ENCODE peak calls at places on chromosomes 16 and 17, in six cellular contexts. One of them, this sample, is unnamed.
A peak's percentile ranks its signal among the peaks of the same experiment; 100 is the strongest.

GRCh38 chr17:15490634-15491261 is 23.3 kb upstream of the CDRT4 start:
- DNase-seq in SK-N-SH: no peak
- DNase-seq in GM12878: no peak
- DNase-seq in HepG2: no peak
- DNase-seq in H1: peak; percentile 60
- DNase-seq in K562: peak; percentile 82
- DNase-seq in this sample: no peak

GRCh38 chr16:30095166-30096078 is 591 bp downstream of the YPEL3 start:
- DNase-seq in SK-N-SH: no peak
- DNase-seq in GM12878: no peak
- DNase-seq in HepG2: no peak
- DNase-seq in H1: no peak
- DNase-seq in K562: no peak
- DNase-seq in this sample: no peak

GRCh38 chr16:81237282-81237681 is 1.2 kb upstream of the BCO1 start:
- DNase-seq in SK-N-SH: no peak
- DNase-seq in GM12878: no peak
- DNase-seq in HepG2: no peak
- DNase-seq in H1: no peak
- DNase-seq in K562: no peak
- DNase-seq in this sample: no peak

GRCh38 chr16:5323284-5323683 is 225.7 kb upstream of the EEF2KMT start:
- DNase-seq in SK-N-SH: no peak
- DNase-seq in GM12878: no peak
- DNase-seq in HepG2: no peak
- DNase-seq in H1: peak; percentile 53
- DNase-seq in K562: no peak
- DNase-seq in this sample: no peak

GRCh38 chr17:79485991-79486390 is 124.9 kb downstream of the RBFOX3 start:
- DNase-seq in SK-N-SH: no peak
- DNase-seq in GM12878: no peak
- DNase-seq in HepG2: no peak
- DNase-seq in H1: no peak
- DNase-seq in K562: no peak
- DNase-seq in this sample: no peak

GRCh38 chr16:13560151-13560550 is 359.8 kb upstream of the ERCC4 start:
- DNase-seq in SK-N-SH: no peak
- DNase-seq in GM12878: no peak
- DNase-seq in HepG2: no peak
- DNase-seq in H1: no peak
- DNase-seq in K562: peak; percentile 77
- DNase-seq in this sample: no peak

GRCh38 chr17:75239778-75240393 is 21.5 kb downstream of the GGA3 start:
- DNase-seq in SK-N-SH: no peak
- DNase-seq in GM12878: no peak
- DNase-seq in HepG2: no peak
- DNase-seq in H1: no peak
- DNase-seq in K562: no peak
- DNase-seq in this sample: no peak

GRCh38 chr16:48408688-48409087 is 23.5 kb upstream of the SIAH1 start:
- DNase-seq in SK-N-SH: no peak
- DNase-seq in GM12878: no peak
- DNase-seq in HepG2: no peak
- DNase-seq in H1: no peak
- DNase-seq in K562: no peak
- DNase-seq in this sample: peak; percentile 67

GRCh38 chr17:54261465-54261864 is 438.7 kb downstream of the KIF2B start:
- DNase-seq in SK-N-SH: no peak
- DNase-seq in GM12878: no peak
- DNase-seq in HepG2: no peak
- DNase-seq in H1: no peak
- DNase-seq in K562: no peak
- DNase-seq in this sample: no peak

GRCh38 chr17:27530791-27531391 is 74.6 kb downstream of the KSR1 start:
- DNase-seq in SK-N-SH: no peak
- DNase-seq in GM12878: no peak
- DNase-seq in HepG2: peak; percentile 34
- DNase-seq in H1: no peak
- DNase-seq in K562: no peak
- DNase-seq in this sample: peak; percentile 90

GRCh38 chr16:25832288-25832687 is 140.5 kb downstream of the HS3ST4 start:
- DNase-seq in SK-N-SH: no peak
- DNase-seq in GM12878: no peak
- DNase-seq in HepG2: no peak
- DNase-seq in H1: no peak
- DNase-seq in K562: no peak
- DNase-seq in this sample: no peak

GRCh38 chr17:30947796-30948195 is 23.0 kb upstream of the RNF135 start:
- DNase-seq in SK-N-SH: no peak
- DNase-seq in GM12878: no peak
- DNase-seq in HepG2: no peak
- DNase-seq in H1: no peak
- DNase-seq in K562: no peak
- DNase-seq in this sample: no peak
- TF ChIP-seq GABPA in SK-N-SH: no peak
- TF ChIP-seq GABPA in GM12878: no peak
- TF ChIP-seq GABPA in HepG2: no peak
- TF ChIP-seq GABPA in H1: no peak
- TF ChIP-seq GABPA in K562: no peak
- TF ChIP-seq GABPA in this sample: no peak

GRCh38 chr17:4945176-4945943 is 3.0 kb downstream of the PFN1 start:
- DNase-seq in SK-N-SH: no peak
- DNase-seq in GM12878: peak; percentile 65
- DNase-seq in HepG2: peak; percentile 59
- DNase-seq in H1: peak; percentile 58
- DNase-seq in K562: peak; percentile 42
- DNase-seq in this sample: peak; percentile 67

GRCh38 chr17:4947010-4947410 is 1.3 kb downstream of the PFN1 start:
- DNase-seq in SK-N-SH: no peak
- DNase-seq in GM12878: no peak
- DNase-seq in HepG2: no peak
- DNase-seq in H1: no peak
- DNase-seq in K562: no peak
- DNase-seq in this sample: no peak

GRCh38 chr17:4945944-4946280 is 2.4 kb downstream of the PFN1 start:
- DNase-seq in SK-N-SH: no peak
- DNase-seq in GM12878: no peak
- DNase-seq in HepG2: no peak
- DNase-seq in H1: no peak
- DNase-seq in K562: no peak
- DNase-seq in this sample: no peak

GRCh38 chr17:4947411-4948165 is 742 bp downstream of the PFN1 start:
- DNase-seq in SK-N-SH: peak; percentile 81
- DNase-seq in GM12878: no peak
- DNase-seq in HepG2: peak; percentile 50
- DNase-seq in H1: peak; percentile 74
- DNase-seq in K562: peak; percentile 61
- DNase-seq in this sample: peak; percentile 45

DNA sequence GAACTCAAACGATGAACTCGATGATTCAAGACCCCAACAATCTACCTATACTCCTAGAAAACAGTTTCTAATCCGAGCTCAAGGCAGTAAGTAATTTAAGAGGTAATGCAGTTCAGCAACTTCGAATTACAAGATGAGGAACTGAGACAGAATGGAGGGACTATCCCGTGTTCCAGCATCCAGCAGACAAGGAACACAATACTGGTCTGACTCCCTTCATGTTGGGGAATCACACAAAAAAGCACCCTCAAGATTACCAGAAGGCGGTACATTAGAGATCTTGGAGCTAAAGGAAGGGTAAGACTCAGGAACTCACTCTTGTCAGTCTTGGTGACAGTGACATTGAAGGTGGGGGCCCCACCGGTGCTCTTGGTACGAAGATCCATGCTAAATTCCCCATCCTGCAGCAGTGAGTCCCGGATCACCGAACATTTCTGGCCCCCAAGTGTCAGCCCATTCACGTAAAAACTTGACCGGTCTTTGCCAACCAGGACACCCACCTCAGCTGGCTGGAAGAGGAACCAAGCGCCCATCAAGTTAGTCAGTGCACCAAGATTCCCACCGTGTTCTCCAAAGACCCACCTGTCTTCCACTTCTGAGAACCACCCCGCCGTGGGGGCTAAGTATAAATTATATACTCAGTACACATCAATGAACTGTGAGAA is 1.9 kb downstream of the PFN1 start:
- DNase-seq in SK-N-SH: no peak
- DNase-seq in GM12878: no peak
- DNase-seq in HepG2: no peak
- DNase-seq in H1: no peak
- DNase-seq in K562: no peak
- DNase-seq in this sample: no peak
- TF ChIP-seq GABPA in SK-N-SH: no peak
- TF ChIP-seq GABPA in GM12878: no peak
- TF ChIP-seq GABPA in HepG2: no peak
- TF ChIP-seq GABPA in H1: no peak
- TF ChIP-seq GABPA in K562: no peak
- TF ChIP-seq GABPA in this sample: no peak

DNA sequence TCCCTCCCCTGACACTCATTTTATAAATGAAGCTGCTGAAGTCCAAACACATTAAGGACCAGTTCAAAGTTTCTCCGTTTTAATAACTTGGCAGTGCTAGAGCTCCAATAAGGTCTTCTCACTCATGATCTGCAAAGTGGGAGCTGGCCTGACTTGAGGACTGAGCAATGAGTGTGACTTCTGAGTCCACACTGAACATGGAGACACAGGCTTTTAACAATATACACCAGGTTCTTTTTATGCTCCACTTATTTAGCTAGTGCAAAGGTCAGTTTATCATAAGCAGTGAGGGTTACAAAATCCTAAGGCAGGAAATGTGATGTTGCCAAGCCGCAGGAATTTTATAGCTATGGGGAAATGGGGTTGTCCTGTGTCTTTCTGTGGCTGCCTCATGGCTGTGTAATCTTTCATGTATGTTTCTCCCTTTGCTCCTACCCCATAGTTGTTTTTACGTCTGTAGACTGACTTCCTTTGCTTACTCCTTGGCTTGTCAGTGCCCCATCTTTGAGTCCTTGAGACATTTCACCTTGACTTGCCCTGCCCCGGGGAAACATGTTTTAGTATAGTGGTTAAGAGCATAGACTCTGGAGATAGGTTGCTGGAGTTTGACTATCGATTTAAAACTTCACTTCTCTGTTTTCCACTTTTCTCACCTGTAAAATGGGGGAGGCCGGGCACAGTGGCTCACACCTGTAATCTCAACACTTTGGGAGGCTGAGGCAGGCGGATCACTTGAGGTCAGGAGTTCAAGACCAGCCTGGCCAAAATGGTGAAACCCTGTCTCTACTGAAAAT is 12.2 kb upstream of the MMD start:
- DNase-seq in SK-N-SH: no peak
- DNase-seq in GM12878: no peak
- DNase-seq in HepG2: peak; percentile 99
- DNase-seq in H1: no peak
- DNase-seq in K562: no peak
- DNase-seq in this sample: no peak
- TF ChIP-seq GABPA in SK-N-SH: no peak
- TF ChIP-seq GABPA in GM12878: no peak
- TF ChIP-seq GABPA in HepG2: no peak
- TF ChIP-seq GABPA in H1: no peak
- TF ChIP-seq GABPA in K562: no peak
- TF ChIP-seq GABPA in this sample: no peak

GRCh38 chr16:79728923-79729240 is 128.3 kb upstream of the MAF start:
- DNase-seq in SK-N-SH: no peak
- DNase-seq in GM12878: no peak
- DNase-seq in HepG2: no peak
- DNase-seq in H1: no peak
- DNase-seq in K562: no peak
- DNase-seq in this sample: no peak

GRCh38 chr16:79740153-79740720 is 139.7 kb upstream of the MAF start:
- DNase-seq in SK-N-SH: no peak
- DNase-seq in GM12878: no peak
- DNase-seq in HepG2: peak; percentile 56
- DNase-seq in H1: no peak
- DNase-seq in K562: no peak
- DNase-seq in this sample: no peak

GRCh38 chr16:79734721-79735120 is 134.2 kb upstream of the MAF start:
- DNase-seq in SK-N-SH: no peak
- DNase-seq in GM12878: no peak
- DNase-seq in HepG2: no peak
- DNase-seq in H1: no peak
- DNase-seq in K562: no peak
- DNase-seq in this sample: no peak
- TF ChIP-seq GABPA in SK-N-SH: no peak
- TF ChIP-seq GABPA in GM12878: no peak
- TF ChIP-seq GABPA in HepG2: no peak
- TF ChIP-seq GABPA in H1: no peak
- TF ChIP-seq GABPA in K562: no peak
- TF ChIP-seq GABPA in this sample: no peak

GRCh38 chr16:27222499-27223225 is 19.3 kb downstream of the KDM8 start:
- DNase-seq in SK-N-SH: peak; percentile 51
- DNase-seq in GM12878: no peak
- DNase-seq in HepG2: no peak
- DNase-seq in H1: no peak
- DNase-seq in K562: no peak
- DNase-seq in this sample: no peak
- TF ChIP-seq GABPA in SK-N-SH: no peak
- TF ChIP-seq GABPA in GM12878: no peak
- TF ChIP-seq GABPA in HepG2: no peak
- TF ChIP-seq GABPA in H1: no peak
- TF ChIP-seq GABPA in K562: no peak
- TF ChIP-seq GABPA in this sample: no peak

GRCh38 chr16:68396481-68396880 is 51.8 kb downstream of the SMPD3 start:
- DNase-seq in SK-N-SH: peak; percentile 49
- DNase-seq in GM12878: no peak
- DNase-seq in HepG2: peak; percentile 54
- DNase-seq in H1: no peak
- DNase-seq in K562: no peak
- DNase-seq in this sample: peak; percentile 29

GRCh38 chr16:68395167-68395786 is 53.0 kb downstream of the SMPD3 start:
- DNase-seq in SK-N-SH: no peak
- DNase-seq in GM12878: no peak
- DNase-seq in HepG2: no peak
- DNase-seq in H1: no peak
- DNase-seq in K562: no peak
- DNase-seq in this sample: no peak

GRCh38 chr16:68393333-68393732 is 55.0 kb downstream of the SMPD3 start:
- DNase-seq in SK-N-SH: no peak
- DNase-seq in GM12878: no peak
- DNase-seq in HepG2: no peak
- DNase-seq in H1: no peak
- DNase-seq in K562: no peak
- DNase-seq in this sample: no peak

GRCh38 chr16:68397710-68398171 is 50.6 kb downstream of the SMPD3 start:
- DNase-seq in SK-N-SH: no peak
- DNase-seq in GM12878: no peak
- DNase-seq in HepG2: no peak
- DNase-seq in H1: no peak
- DNase-seq in K562: no peak
- DNase-seq in this sample: no peak

GRCh38 chr16:68395806-68396205 is 52.5 kb downstream of the SMPD3 start:
- DNase-seq in SK-N-SH: no peak
- DNase-seq in GM12878: no peak
- DNase-seq in HepG2: no peak
- DNase-seq in H1: no peak
- DNase-seq in K562: no peak
- DNase-seq in this sample: no peak
- TF ChIP-seq GABPA in SK-N-SH: no peak
- TF ChIP-seq GABPA in GM12878: no peak
- TF ChIP-seq GABPA in HepG2: no peak
- TF ChIP-seq GABPA in H1: no peak
- TF ChIP-seq GABPA in K562: no peak
- TF ChIP-seq GABPA in this sample: no peak

GRCh38 chr17:42850964-42851363 is at the start of gene AOC3:
- DNase-seq in SK-N-SH: no peak
- DNase-seq in GM12878: no peak
- DNase-seq in HepG2: peak; percentile 28
- DNase-seq in H1: no peak
- DNase-seq in K562: no peak
- DNase-seq in this sample: no peak
- TF ChIP-seq GABPA in SK-N-SH: no peak
- TF ChIP-seq GABPA in GM12878: no peak
- TF ChIP-seq GABPA in HepG2: no peak
- TF ChIP-seq GABPA in H1: no peak
- TF ChIP-seq GABPA in K562: no peak
- TF ChIP-seq GABPA in this sample: no peak